ENCODE peak calls at places on chromosomes 2 and 18, in four cellular contexts. P is GM12878, V is A549, N is HepG2. T is an unnamed sample.
A peak's percentile ranks its signal among the peaks of the same experiment; 100 is the strongest.

GRCh38 chr18:8519102-8519501 is 90.1 kb upstream of the RAB12 start:
- DNase-seq in P (no peak), N (no peak), V (no peak), T (no peak)

GRCh38 chr2:72062336-72062735 is 85.3 kb downstream of the CYP26B1 start:
- DNase-seq in V (no peak), N (no peak), P (no peak), T (no peak)

GRCh38 chr2:23533014-23533730 is 148.2 kb downstream of the KLHL29 start:
- DNase-seq in N (no peak), V (no peak), P (no peak), T (no peak)

GRCh38 chr2:236335696-236336574 is 71.7 kb upstream of the ASB18 start:
- DNase-seq in N (no peak), V (no peak), P (no peak), T (no peak)

GRCh38 chr2:239881561-239882320 is 143.4 kb downstream of the NDUFA10 start:
- DNase-seq in N (no peak), V (no peak), P (no peak), T (no peak)

GRCh38 chr2:216362730-216363129 is 9.6 kb downstream of the MARCHF4 start:
- DNase-seq in P (no peak), N (no peak), V (no peak), T (no peak)

GRCh38 chr2:202773576-202773975 is 98.0 kb downstream of the ICA1L start:
- DNase-seq in P (no peak), N (no peak), V (no peak), T (no peak)

GRCh38 chr2:16635796-16636699 is 29.6 kb downstream of the CYRIA start:
- DNase-seq in P (no peak), V (no peak), N (no peak), T (peak; percentile 85)

GRCh38 chr18:74748809-74749208 is 151.1 kb downstream of the ZNF407 start:
- DNase-seq in P (no peak), N (no peak), V (no peak), T (no peak)

GRCh38 chr18:59159986-59160385 is 20.3 kb downstream of the SEC11C start:
- DNase-seq in V (no peak), P (no peak), N (no peak), T (no peak)

GRCh38 chr2:11482473-11483031 is 16.6 kb upstream of the E2F6 start:
- DNase-seq in V (no peak), N (no peak), P (no peak), T (no peak)

GRCh38 chr2:32289165-32290054 is 11.7 kb downstream of the YIPF4 start:
- DNase-seq in P (no peak), V (no peak), N (peak; percentile 80), T (peak; percentile 77)

DNA sequence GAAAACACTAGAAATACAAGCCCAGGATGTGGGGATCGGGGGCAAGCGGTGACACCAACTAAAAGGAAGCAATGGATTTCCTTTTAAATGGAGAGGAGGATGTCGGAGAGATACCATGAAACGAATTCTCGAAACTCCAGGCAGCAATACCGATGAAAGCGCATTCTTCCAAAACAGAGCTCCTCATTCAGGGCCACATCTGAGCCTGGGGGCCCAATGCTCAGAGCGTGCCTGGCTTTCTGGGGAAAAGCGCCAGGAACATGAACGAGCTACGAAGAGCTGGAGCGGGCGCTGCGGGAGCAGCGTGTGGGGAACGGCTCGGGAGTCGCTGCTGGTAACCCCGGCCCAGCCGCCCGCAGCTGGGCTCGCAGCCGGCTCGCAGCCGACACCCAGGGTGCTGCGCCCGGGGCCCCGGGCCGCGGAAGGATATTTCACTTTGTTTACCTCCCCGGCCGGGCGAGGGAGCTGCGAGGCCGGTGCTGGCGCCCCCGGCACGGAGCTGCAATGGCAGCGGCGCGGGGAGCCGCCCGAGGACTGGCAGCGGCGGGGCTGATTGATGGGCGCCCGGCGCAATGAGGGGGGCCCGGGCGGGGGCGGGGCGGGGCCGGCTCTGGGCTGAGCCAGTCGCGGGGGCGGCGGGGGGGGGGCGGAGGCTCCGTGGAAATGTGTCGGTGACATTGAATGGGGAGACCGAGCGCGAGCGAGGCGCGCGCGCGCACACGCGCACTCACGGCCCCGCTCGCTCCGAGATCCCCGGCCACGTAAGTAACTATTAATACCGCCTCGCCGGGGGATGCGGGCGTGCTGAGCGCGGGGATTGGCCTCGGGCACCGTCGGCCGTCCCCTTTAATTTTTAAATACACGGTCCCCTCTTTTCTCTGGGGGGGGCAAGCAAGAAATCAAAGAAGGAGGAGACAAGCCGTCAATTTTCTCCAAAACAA is at the start of gene TRIB2:
- DNase-seq in N (peak; percentile 41), P (no peak), V (peak; percentile 41), T (peak; percentile 94)
- TF ChIP-seq POLR2A in N (no peak), P (peak; percentile 54), V (no peak), T (peak; percentile 19)

DNA sequence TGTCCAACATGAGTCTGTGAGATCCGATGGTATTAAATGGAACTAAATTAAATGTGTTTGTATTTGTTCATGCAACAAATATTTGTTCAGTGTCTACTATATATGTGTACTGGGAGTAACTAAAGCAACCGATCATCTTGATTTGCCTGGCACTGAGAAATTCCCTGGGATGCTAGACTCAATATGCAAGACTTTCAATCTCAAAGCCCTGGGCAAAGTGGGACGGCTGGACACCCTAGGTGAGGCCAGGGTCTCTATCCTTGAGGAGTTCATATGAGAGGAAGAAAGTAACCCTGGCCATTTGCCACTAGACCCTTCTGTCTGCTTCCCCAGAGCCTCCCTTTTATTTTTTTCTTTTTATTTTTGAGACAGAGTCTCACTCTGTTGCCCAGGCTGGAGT is 44.0 kb upstream of the HPCAL1 start:
- DNase-seq in P (no peak), N (no peak), V (no peak), T (no peak)
- TF ChIP-seq CTCF in P (no peak), N (no peak), V (no peak), T (no peak)

GRCh38 chr2:182883451-182883850 is 17.0 kb upstream of the FRZB start:
- DNase-seq in P (no peak), N (no peak), V (no peak), T (no peak)
- TF ChIP-seq MYC in P (no peak), N (no peak), V (no peak), T (no peak)

DNA sequence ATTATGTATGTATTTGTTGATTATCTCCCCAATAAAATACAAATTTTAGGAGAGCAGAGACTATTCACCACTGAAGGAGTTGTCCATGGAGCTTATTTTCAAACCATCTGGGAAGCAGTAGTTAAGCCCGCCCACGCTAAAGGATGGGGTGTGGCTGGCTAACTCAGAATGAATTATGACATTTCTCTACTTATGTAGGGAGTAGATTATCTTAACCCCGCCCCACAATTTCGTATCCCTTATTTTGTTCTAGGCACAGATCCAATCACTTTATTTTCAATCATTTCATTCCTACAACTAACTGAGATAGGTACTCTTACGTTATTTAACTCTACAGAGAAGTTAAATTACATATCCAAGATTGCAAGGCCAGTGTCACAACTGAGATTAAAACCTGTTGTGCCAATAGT is 1.4 kb upstream of the LAPTM4A start:
- DNase-seq in V (peak; percentile 81), N (no peak), P (no peak), T (no peak)
- TF ChIP-seq POLR2A in V (no peak), N (no peak), P (no peak), T (no peak)

GRCh38 chr2:128325665-128326181 is 7.1 kb upstream of the HS6ST1 start:
- DNase-seq in N (no peak), P (no peak), V (no peak), T (no peak)
- TF ChIP-seq CTCF in N (peak; percentile 35), P (no peak), V (no peak), T (no peak)

DNA sequence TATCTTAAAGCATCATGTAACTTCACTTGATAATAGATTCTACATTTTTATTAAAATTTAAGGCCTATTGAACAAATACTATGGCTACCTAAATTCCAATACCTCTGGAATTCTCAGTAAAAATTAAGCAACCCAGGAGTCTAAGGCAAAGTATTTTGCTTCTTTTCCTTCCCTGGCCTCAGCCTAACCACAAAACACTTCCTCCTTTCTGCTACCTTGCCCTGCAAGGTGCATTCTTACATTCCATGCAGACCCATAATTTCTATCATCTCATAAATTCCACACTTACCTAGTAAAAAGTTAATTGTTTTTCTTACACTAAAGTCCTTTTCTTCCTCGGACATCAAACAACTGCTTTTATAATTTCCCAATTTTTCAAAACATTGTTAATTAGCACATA is 3.7 kb downstream of the MBOAT2 start:
- DNase-seq in P (no peak), N (no peak), V (no peak), T (no peak)
- TF ChIP-seq MYC in P (no peak), N (no peak), V (no peak), T (no peak)

T was measured in NB4.